ENCODE peak calls at places on chromosomes 11 and 22, in four cellular contexts. One of them, this sample, is unnamed. For H3K27me3, the result is how much of the 10 kb centered on the place peaks cover.

GRCh38 chr11:108752297-108752751 is 87.5 kb downstream of the DDX10 start:
- DNase-seq in ovary: no peak
- DNase-seq in heart left ventricle: no peak
- DNase-seq in vagina: no peak
- DNase-seq in this sample: no peak

GRCh38 chr11:14980854-14981253 is 8.7 kb upstream of the CALCA start:
- DNase-seq in ovary: no peak
- DNase-seq in heart left ventricle: no peak
- DNase-seq in vagina: no peak
- DNase-seq in this sample: no peak

GRCh38 chr22:25451480-25452114 is 112.9 kb upstream of the GRK3 start:
- DNase-seq in ovary: no peak
- DNase-seq in heart left ventricle: no peak
- DNase-seq in vagina: no peak
- DNase-seq in this sample: no peak

GRCh38 chr22:46318576-46318975 is 16.9 kb upstream of the TRMU start:
- DNase-seq in ovary: no peak
- DNase-seq in heart left ventricle: no peak
- DNase-seq in vagina: no peak
- DNase-seq in this sample: no peak

GRCh38 chr11:15875393-15875792 is 481.0 kb downstream of the SOX6 start:
- DNase-seq in ovary: no peak
- DNase-seq in heart left ventricle: no peak
- DNase-seq in vagina: no peak
- DNase-seq in this sample: no peak

GRCh38 chr22:29623553-29624169 is 20.2 kb downstream of the NF2 start:
- DNase-seq in ovary: no peak
- DNase-seq in heart left ventricle: no peak
- DNase-seq in vagina: no peak
- DNase-seq in this sample: no peak

GRCh38 chr11:130511765-130512164 is 63.3 kb downstream of the ADAMTS15 start:
- DNase-seq in ovary: no peak
- DNase-seq in heart left ventricle: no peak
- DNase-seq in vagina: peak
- DNase-seq in this sample: no peak

GRCh38 chr22:35470903-35471321 is 69.7 kb upstream of the RASD2 start:
- DNase-seq in ovary: no peak
- DNase-seq in heart left ventricle: no peak
- DNase-seq in vagina: no peak
- DNase-seq in this sample: no peak

GRCh38 chr22:48628891-48629559 is 1198.6 kb downstream of the BRD1 start:
- DNase-seq in ovary: no peak
- DNase-seq in heart left ventricle: no peak
- DNase-seq in vagina: no peak
- DNase-seq in this sample: no peak

GRCh38 chr11:32891657-32892354 is 805 bp upstream of the QSER1 start:
- DNase-seq in ovary: no peak
- DNase-seq in heart left ventricle: no peak
- DNase-seq in vagina: no peak
- DNase-seq in this sample: no peak

GRCh38 chr11:69884286-69884685 is 65.1 kb upstream of the FGF3 start:
- DNase-seq in ovary: no peak
- DNase-seq in heart left ventricle: no peak
- DNase-seq in vagina: no peak
- DNase-seq in this sample: no peak

GRCh38 chr22:30829901-30830550 is 135.4 kb downstream of the OSBP2 start:
- DNase-seq in ovary: no peak
- DNase-seq in heart left ventricle: no peak
- DNase-seq in vagina: no peak
- DNase-seq in this sample: peak

GRCh38 chr11:57313071-57313787 is 11.5 kb downstream of the TNKS1BP1 start:
- DNase-seq in ovary: no peak
- DNase-seq in heart left ventricle: no peak
- DNase-seq in vagina: no peak
- DNase-seq in this sample: peak

GRCh38 chr11:115459563-115459962 is 44.7 kb downstream of the CADM1 start:
- DNase-seq in ovary: no peak
- DNase-seq in heart left ventricle: no peak
- DNase-seq in vagina: no peak
- DNase-seq in this sample: no peak

GRCh38 chr11:45451766-45452440 is 165.8 kb upstream of the SYT13 start:
- DNase-seq in ovary: no peak
- DNase-seq in heart left ventricle: no peak
- DNase-seq in vagina: no peak
- DNase-seq in this sample: no peak

GRCh38 chr11:110710520-110711381 is 1.5 kb downstream of the ARHGAP20 start:
- DNase-seq in ovary: peak
- DNase-seq in heart left ventricle: peak
- DNase-seq in vagina: no peak
- DNase-seq in this sample: peak

GRCh38 chr22:50169774-50170341 is 673 bp upstream of the PANX2 start:
- DNase-seq in ovary: peak
- DNase-seq in heart left ventricle: no peak
- DNase-seq in vagina: no peak
- DNase-seq in this sample: peak

GRCh38 chr22:27086080-27086479 is 428.7 kb downstream of the MIAT start:
- DNase-seq in ovary: no peak
- DNase-seq in heart left ventricle: no peak
- DNase-seq in vagina: no peak
- DNase-seq in this sample: no peak

GRCh38 chr11:73320786-73321325 is 12.8 kb downstream of the ARHGEF17 start:
- DNase-seq in ovary: no peak
- DNase-seq in heart left ventricle: no peak
- DNase-seq in vagina: no peak
- DNase-seq in this sample: no peak

GRCh38 chr22:30556388-30556787 is 9.8 kb upstream of the SEC14L6 start:
- DNase-seq in ovary: no peak
- DNase-seq in heart left ventricle: no peak
- DNase-seq in vagina: no peak
- DNase-seq in this sample: no peak

GRCh38 chr22:37401401-37401859 is 25.8 kb downstream of the ELFN2 start:
- DNase-seq in ovary: no peak
- DNase-seq in heart left ventricle: peak
- DNase-seq in vagina: no peak
- DNase-seq in this sample: no peak

GRCh38 chr22:40081662-40082061 is 86.9 kb downstream of the FAM83F start:
- DNase-seq in ovary: no peak
- DNase-seq in heart left ventricle: no peak
- DNase-seq in vagina: no peak
- DNase-seq in this sample: no peak

GRCh38 chr11:45665933-45666647 is 668 bp upstream of the CHST1 start:
- DNase-seq in ovary: no peak
- DNase-seq in heart left ventricle: no peak
- DNase-seq in vagina: no peak
- DNase-seq in this sample: no peak

GRCh38 chr11:125569913-125570621 is 790 bp downstream of the EI24 start:
- DNase-seq in ovary: no peak
- DNase-seq in heart left ventricle: no peak
- DNase-seq in vagina: no peak
- DNase-seq in this sample: peak

GRCh38 chr11:59550842-59551650 is 39.7 kb downstream of the OR4D9 start:
- DNase-seq in ovary: peak
- DNase-seq in heart left ventricle: peak
- DNase-seq in vagina: no peak
- DNase-seq in this sample: peak

GRCh38 chr11:86313793-86314192 is 11.8 kb downstream of the HIKESHI start:
- DNase-seq in ovary: no peak
- DNase-seq in heart left ventricle: no peak
- DNase-seq in vagina: no peak
- DNase-seq in this sample: no peak

GRCh38 chr11:34652191-34652958 is 31.5 kb downstream of the EHF start:
- DNase-seq in ovary: no peak
- DNase-seq in heart left ventricle: no peak
- DNase-seq in vagina: no peak
- DNase-seq in this sample: no peak

GRCh38 chr11:13434247-13435205 is 28.5 kb downstream of the BTBD10 start:
- DNase-seq in ovary: no peak
- DNase-seq in heart left ventricle: no peak
- DNase-seq in vagina: no peak
- DNase-seq in this sample: no peak

GRCh38 chr11:128615612-128616011 is 28.3 kb upstream of the ETS1 start:
- DNase-seq in ovary: no peak
- DNase-seq in heart left ventricle: no peak
- DNase-seq in vagina: no peak
- DNase-seq in this sample: no peak

GRCh38 chr22:46076651-46077339 is 73.5 kb upstream of the PPARA start:
- DNase-seq in ovary: no peak
- DNase-seq in heart left ventricle: peak
- DNase-seq in vagina: no peak
- DNase-seq in this sample: peak

GRCh38 chr11:126862664-126863247 is 137.8 kb downstream of the KIRREL3 start:
- DNase-seq in ovary: no peak
- DNase-seq in heart left ventricle: no peak
- DNase-seq in vagina: no peak
- DNase-seq in this sample: no peak

GRCh38 chr11:14969922-14970323 is 2.2 kb downstream of the CALCA start:
- DNase-seq in ovary: no peak
- DNase-seq in heart left ventricle: no peak
- DNase-seq in vagina: no peak
- DNase-seq in this sample: peak

DNA sequence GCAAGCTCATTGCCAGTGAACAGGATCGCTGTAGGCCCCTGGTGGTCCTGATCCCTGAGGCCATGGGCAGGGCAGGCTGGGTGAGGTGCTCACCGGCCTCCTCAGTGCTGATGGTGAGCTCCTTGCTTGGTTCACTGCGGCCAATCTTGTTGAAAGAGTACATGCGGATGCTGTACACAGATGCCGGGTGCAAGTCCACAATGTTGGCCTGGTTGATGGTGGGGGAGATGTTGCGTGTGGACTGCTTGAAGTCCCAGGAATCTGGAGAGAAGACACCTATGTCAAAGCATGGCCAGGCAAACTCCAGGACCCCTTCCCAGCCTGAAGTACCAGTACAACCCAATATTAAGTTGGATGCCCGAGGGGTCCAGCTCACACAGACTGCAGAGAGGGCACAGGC is 144.1 kb downstream of the CEP164 start:
- DNase-seq in ovary: no peak
- DNase-seq in heart left ventricle: no peak
- DNase-seq in vagina: no peak
- DNase-seq in this sample: no peak
- TF ChIP-seq POLR2A in ovary: no peak
- TF ChIP-seq POLR2A in heart left ventricle: no peak
- TF ChIP-seq POLR2A in vagina: no peak
- TF ChIP-seq POLR2A in this sample: no peak

DNA sequence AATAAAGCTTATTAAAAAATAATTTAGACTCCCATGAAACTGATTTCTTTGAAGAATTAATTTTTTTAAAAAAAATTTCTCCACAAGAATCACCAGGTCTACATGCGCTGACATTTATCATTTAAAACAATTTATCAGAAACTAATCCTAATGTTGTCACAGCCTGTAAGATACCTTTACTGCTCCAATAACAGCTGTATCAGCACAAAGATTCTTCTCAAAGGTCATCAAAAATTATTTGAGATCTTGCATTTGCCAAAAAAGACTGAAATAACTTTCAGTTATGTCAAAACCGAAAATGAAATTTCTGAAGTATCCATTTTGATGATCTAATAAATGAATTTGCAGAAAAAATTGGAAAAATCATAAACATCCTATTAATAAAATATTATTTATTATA is 8.1 kb downstream of the KRTAP5-5 start:
- DNase-seq in ovary: no peak
- DNase-seq in heart left ventricle: no peak
- DNase-seq in vagina: no peak
- DNase-seq in this sample: no peak
- H3K27me3 ChIP-seq in ovary: under half
- H3K27me3 ChIP-seq in heart left ventricle: under half
- H3K27me3 ChIP-seq in vagina: under half
- H3K27me3 ChIP-seq in this sample: half or more

GRCh38 chr22:38456841-38457699 is 2.1 kb upstream of the KCNJ4 start:
- DNase-seq in ovary: no peak
- DNase-seq in heart left ventricle: no peak
- DNase-seq in vagina: no peak
- DNase-seq in this sample: no peak
- TF ChIP-seq POLR2A in ovary: no peak
- TF ChIP-seq POLR2A in heart left ventricle: no peak
- TF ChIP-seq POLR2A in vagina: no peak
- TF ChIP-seq POLR2A in this sample: no peak

GRCh38 chr11:61045271-61045670 is 57.0 kb upstream of the CD5 start:
- DNase-seq in ovary: no peak
- DNase-seq in heart left ventricle: no peak
- DNase-seq in vagina: no peak
- DNase-seq in this sample: no peak
- H3K27me3 ChIP-seq in ovary: under half
- H3K27me3 ChIP-seq in heart left ventricle: under half
- H3K27me3 ChIP-seq in vagina: under half
- H3K27me3 ChIP-seq in this sample: under half

This sample was measured in stomach.